ENCODE peak calls at places on chromosome X, in five cellular contexts. O, F, L, T and U are unnamed samples. For H3K9me3, the result is how much of the 10 kb centered on the place peaks cover.

GRCh38 chrX:155027509-155028066 is 944 bp downstream of the FUNDC2 start:
- DNase-seq in T (no peak), L (peak), F (no peak), O (peak), U (no peak)

GRCh38 chrX:19382500-19383145 is 38.9 kb downstream of the PDHA1 start:
- DNase-seq in L (peak), F (peak), T (no peak), O (peak), U (peak)

GRCh38 chrX:103400931-103401330 is 24.6 kb downstream of the BEX3 start:
- DNase-seq in O (no peak), L (no peak), F (no peak), T (no peak), U (no peak)

GRCh38 chrX:10168226-10168625 is 11.5 kb downstream of the CLCN4 start:
- DNase-seq in T (no peak), L (peak), F (no peak), O (peak), U (no peak)

GRCh38 chrX:25015486-25016360 is at the start of gene ARX:
- DNase-seq in F (peak), T (no peak), L (no peak), O (peak), U (no peak)

GRCh38 chrX:57595381-57595811 is 3.6 kb downstream of the ZXDB start:
- DNase-seq in O (no peak), L (peak), F (no peak), T (no peak), U (no peak)

GRCh38 chrX:45196701-45197100 is 4.0 kb downstream of the DIPK2B start:
- DNase-seq in F (no peak), L (no peak), O (no peak), T (no peak), U (no peak)

GRCh38 chrX:126552313-126553022 is at the start of gene DCAF12L1:
- DNase-seq in O (no peak), F (no peak), L (no peak), T (no peak), U (peak)

GRCh38 chrX:78997870-78998558 is 52.8 kb downstream of the P2RY10 start:
- DNase-seq in T (no peak), L (no peak), F (no peak), O (no peak), U (no peak)

GRCh38 chrX:115894087-115894486 is 276.5 kb upstream of the AGTR2 start:
- DNase-seq in O (peak), T (no peak), F (no peak), L (no peak), U (no peak)

GRCh38 chrX:53563324-53563723 is 123.2 kb downstream of the HUWE1 start:
- DNase-seq in F (no peak), L (no peak), T (no peak), O (no peak), U (no peak)

GRCh38 chrX:27391601-27392000 is 71.5 kb downstream of the PPP4R3C start:
- DNase-seq in L (no peak), O (no peak), F (no peak), T (no peak), U (no peak)
- TF ChIP-seq EP300 in L (no peak), O (no peak), F (no peak), T (no peak), U (no peak)

DNA sequence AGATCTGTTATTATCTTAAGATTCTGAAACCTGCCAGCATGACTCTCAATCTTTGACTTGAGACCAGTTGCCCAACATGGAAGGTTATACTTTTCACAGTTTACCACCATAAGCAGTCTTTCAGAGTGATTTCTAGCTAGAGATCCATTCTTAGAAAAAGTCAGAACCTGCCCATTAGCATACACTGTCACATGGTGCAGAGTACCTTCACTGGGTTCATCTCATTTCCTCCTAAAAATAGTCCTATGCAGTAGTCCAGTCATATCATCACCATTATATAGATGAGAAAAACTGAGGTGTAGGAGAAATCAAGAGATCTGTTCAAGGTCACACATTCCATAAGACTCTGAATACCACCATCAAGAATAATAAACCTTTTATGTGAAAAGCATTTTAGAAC is 153.6 kb downstream of the AR start:
- DNase-seq in L (no peak), O (no peak), F (no peak), T (no peak), U (no peak)
- H3K9me3 ChIP-seq in L (under half), O (half or more), F (under half), T (under half), U (under half)

GRCh38 chrX:36019164-36019563 is 99.6 kb downstream of the CFAP47 start:
- DNase-seq in O (peak), L (no peak), F (no peak), T (no peak), U (no peak)
- H3K27ac ChIP-seq in O (no peak), L (no peak), F (no peak), T (no peak), U (no peak)

GRCh38 chrX:17768997-17769396 is 31.7 kb downstream of the SCML1 start:
- DNase-seq in O (no peak), F (no peak), T (no peak), L (no peak), U (no peak)

GRCh38 chrX:17769701-17770269 is 32.5 kb downstream of the SCML1 start:
- DNase-seq in O (no peak), F (no peak), T (no peak), L (no peak), U (no peak)

GRCh38 chrX:17773221-17773876 is 36.1 kb downstream of the SCML1 start:
- DNase-seq in F (no peak), T (no peak), L (no peak), O (no peak), U (no peak)

GRCh38 chrX:17778984-17779383 is 41.7 kb downstream of the SCML1 start:
- DNase-seq in F (no peak), O (no peak), T (no peak), L (no peak), U (no peak)

DNA sequence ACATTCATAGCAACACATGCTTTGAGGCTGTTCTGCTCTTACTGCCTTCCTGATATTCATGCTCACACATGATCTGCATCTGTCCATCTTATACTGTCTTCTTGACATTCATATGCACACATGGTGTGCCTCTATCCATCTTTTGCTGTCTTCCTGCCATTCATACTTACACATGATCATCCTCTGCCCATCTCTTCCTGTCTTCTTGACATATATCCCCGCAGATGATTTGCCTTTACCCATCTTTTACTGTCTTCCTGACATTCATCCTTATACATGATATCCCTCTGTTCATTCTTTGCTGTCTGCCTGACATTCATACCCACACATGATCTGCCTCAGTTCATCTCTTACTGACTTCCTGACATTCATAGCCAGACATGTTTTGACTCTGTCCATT is 36.8 kb downstream of the SCML1 start:
- DNase-seq in O (no peak), T (no peak), F (no peak), L (no peak), U (no peak)
- TF ChIP-seq EP300 in O (no peak), T (no peak), F (no peak), L (no peak), U (no peak)

GRCh38 chrX:110432066-110432465 is 73.4 kb downstream of the RTL9 start:
- DNase-seq in O (no peak), T (no peak), L (no peak), F (no peak), U (no peak)

GRCh38 chrX:110432831-110433230 is 74.2 kb downstream of the RTL9 start:
- DNase-seq in L (no peak), T (no peak), O (no peak), F (no peak), U (no peak)

GRCh38 chrX:110436497-110436896 is 77.8 kb downstream of the RTL9 start:
- DNase-seq in T (no peak), L (no peak), O (no peak), F (no peak), U (no peak)

GRCh38 chrX:110437686-110438085 is 79.0 kb downstream of the RTL9 start:
- DNase-seq in O (no peak), F (no peak), T (no peak), L (no peak), U (no peak)

DNA sequence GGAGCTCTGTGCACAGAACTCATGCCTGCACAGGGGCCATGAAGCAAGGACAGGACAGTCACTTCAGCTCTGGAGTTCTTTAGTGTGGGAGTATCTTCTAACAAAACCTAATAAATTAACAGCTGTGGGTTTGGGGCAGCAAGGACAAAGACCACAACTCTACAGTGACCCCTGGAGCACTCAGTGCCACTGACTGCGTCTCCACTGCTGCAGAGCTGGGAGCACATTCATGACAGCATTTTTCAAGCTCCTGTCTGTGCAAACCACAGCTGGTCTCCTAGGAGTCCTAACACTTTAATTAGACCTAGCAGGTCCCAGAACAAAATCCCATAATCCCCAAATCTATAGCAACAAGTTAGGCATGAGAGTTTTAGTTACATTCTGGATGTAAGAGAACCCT is 76.5 kb downstream of the RTL9 start:
- DNase-seq in L (no peak), F (no peak), T (no peak), O (no peak), U (no peak)
- H3K9me3 ChIP-seq in L (under half), F (under half), T (under half), O (under half), U (under half)

GRCh38 chrX:72127332-72127731 is 4.4 kb downstream of the RTL5 start:
- DNase-seq in F (no peak), L (no peak), O (no peak), T (no peak), U (no peak)

GRCh38 chrX:72126539-72127140 is 5.1 kb downstream of the RTL5 start:
- DNase-seq in O (peak), F (peak), L (peak), T (peak), U (peak)

GRCh38 chrX:72129661-72130060 is 2.1 kb downstream of the RTL5 start:
- DNase-seq in T (no peak), L (no peak), O (no peak), F (no peak), U (no peak)

GRCh38 chrX:72128881-72129280 is 2.8 kb downstream of the RTL5 start:
- DNase-seq in F (peak), T (no peak), O (peak), L (no peak), U (no peak)

DNA sequence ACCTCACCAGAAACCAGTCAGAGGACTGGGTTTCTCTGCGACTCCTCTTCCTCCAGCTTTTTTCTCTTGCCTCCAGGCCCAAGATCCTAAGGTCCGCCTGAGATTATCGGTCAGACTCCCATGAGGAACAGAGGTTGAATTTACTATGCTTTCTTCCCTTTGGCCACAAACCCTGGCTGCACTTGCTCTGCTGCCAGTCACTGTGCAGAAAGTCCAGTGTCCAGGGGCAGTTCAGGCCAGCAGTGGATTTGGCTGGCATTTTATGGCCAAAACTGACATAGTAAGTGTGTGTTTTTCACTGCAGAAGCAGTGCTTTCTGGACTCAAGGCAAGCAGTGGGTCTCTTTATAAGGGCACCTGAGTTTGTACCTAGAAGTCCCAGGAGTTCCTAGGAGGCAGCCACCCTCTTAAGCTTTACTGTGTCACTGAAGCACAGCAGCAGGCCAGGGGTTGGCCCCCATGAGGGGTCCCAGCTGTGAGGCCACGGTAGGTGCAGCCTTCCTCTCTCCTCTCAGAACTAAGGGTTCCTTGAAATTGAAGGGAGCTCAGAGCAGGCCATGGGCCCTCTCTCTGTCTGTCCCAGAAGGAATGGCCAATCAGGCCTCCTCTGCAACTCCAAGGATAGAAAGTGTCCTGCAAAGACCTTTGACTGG is 3.4 kb downstream of the RTL5 start:
- DNase-seq in F (no peak), L (no peak), T (no peak), O (no peak), U (no peak)
- H3K27ac ChIP-seq in F (no peak), L (peak), T (no peak), O (no peak), U (no peak)

DNA sequence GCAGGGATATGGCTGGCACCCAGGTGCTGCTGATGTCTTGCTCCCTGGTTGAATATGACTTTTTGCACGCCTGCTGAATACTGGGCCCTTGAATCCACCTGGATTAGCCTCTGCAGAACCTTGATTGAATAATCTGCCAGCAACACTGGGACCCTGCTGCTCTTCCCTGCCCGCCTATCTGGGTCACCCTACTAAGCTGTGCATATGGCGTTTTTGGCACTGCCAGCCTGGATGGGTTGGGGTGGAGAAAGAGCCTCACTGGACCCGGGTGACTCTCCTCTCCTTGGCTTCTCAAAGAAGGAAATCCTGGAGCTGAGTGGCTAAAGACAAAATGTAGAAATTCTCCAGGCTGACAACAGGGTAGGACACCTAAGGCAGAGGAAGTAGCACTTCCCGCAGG is 100.0 kb downstream of the MAOA start:
- DNase-seq in L (no peak), F (no peak), T (no peak), O (no peak), U (no peak)
- TF ChIP-seq EP300 in L (no peak), F (no peak), T (no peak), O (no peak), U (no peak)

DNA sequence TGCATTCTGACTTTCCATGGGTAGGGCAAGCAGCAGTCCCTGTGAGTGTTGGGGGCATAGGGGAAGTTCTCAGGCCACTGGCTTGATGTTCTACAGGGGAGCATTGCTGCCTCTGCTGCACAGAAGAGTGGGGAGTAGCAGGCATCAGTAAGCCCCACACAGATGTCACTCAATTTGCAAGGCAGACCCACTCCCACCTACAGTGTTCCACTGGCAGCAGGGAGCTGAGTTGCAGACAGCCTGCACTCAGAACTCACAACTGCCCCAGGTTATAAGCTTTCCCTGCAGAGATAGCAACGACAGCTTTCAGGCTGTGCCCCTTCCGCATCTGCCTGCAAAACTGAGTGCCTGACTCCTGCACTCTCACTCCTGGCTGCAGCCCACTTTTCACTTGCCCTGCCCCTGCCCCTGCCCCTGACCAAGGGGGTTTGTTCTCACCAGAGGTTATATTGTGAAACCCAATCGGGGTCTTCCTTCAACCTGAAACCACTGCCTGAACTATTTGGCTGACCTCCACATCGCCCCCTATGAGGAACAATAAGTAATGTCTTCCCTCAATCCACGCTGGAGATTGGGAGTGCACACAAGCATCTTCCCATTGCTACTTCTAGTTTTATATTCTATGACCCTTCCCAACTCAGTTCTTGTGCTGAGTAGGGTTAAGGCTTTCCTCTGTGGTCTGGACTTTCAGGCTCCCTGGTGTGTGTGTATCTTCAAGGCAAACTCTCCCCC is 227.4 kb upstream of the CXorf51B start:
- DNase-seq in O (no peak), F (no peak), T (no peak), L (no peak), U (no peak)
- H3K9me3 ChIP-seq in O (half or more), F (under half), T (under half), L (under half), U (under half)

GRCh38 chrX:134658421-134658896 is at the start of gene PLAC1:
- DNase-seq in F (no peak), O (no peak), L (no peak), T (no peak), U (no peak)
- H3K27ac ChIP-seq in F (peak), O (no peak), L (no peak), T (no peak), U (no peak)